ENCODE peak calls at places on chromosomes 4 and X, in eight cellular contexts. O, E, C, S, A, M, G and Q are unnamed samples.

GRCh38 chrX:39821011-39821708 is 276.6 kb downstream of the BCOR start:
- DNase-seq in O (no peak), E (peak), C (peak), S (no peak), A (no peak), M (no peak), G (peak), Q (no peak)

GRCh38 chr4:153529646-153530045 is 63.5 kb downstream of the TMEM131L start:
- DNase-seq in O (no peak), E (no peak), C (no peak), S (no peak), A (no peak), M (no peak), G (peak), Q (peak)

GRCh38 chrX:31293409-31293808 is 221.6 kb upstream of the FTHL17 start:
- DNase-seq in O (no peak), E (no peak), C (no peak), S (no peak), A (no peak), M (no peak), G (no peak), Q (no peak)

GRCh38 chr4:38013461-38014366 is 53.5 kb downstream of the PTTG2 start:
- DNase-seq in O (no peak), E (no peak), C (no peak), S (no peak), A (no peak), M (no peak), G (peak), Q (no peak)

GRCh38 chr4:6196324-6196723 is 4.0 kb downstream of the JAKMIP1 start:
- DNase-seq in O (no peak), E (no peak), C (no peak), S (no peak), A (no peak), M (no peak), G (no peak), Q (no peak)

GRCh38 chrX:16484338-16484737 is 165.6 kb upstream of the S100G start:
- DNase-seq in O (no peak), E (peak), C (no peak), S (no peak), A (no peak), M (peak), G (peak), Q (peak)

GRCh38 chr4:81353861-81354260 is 117.8 kb downstream of the RASGEF1B start:
- DNase-seq in O (no peak), E (no peak), C (no peak), S (no peak), A (no peak), M (no peak), G (peak), Q (no peak)

GRCh38 chrX:9681422-9681821 is 84.2 kb downstream of the GPR143 start:
- DNase-seq in O (no peak), E (peak), C (no peak), S (no peak), A (no peak), M (no peak), G (peak), Q (no peak)

GRCh38 chr4:152448806-152449205 is 87.1 kb downstream of the FBXW7 start:
- DNase-seq in O (no peak), E (no peak), C (no peak), S (no peak), A (no peak), M (no peak), G (no peak), Q (no peak)

GRCh38 chr4:55510685-55511084 is 36.0 kb downstream of the CLOCK start:
- DNase-seq in O (no peak), E (no peak), C (no peak), S (no peak), A (no peak), M (no peak), G (no peak), Q (no peak)

GRCh38 chr4:186765138-186765537 is 41.5 kb upstream of the FAT1 start:
- DNase-seq in O (peak), E (peak), C (peak), S (no peak), A (no peak), M (no peak), G (peak), Q (no peak)
- H3K27ac ChIP-seq in O (peak), E (peak), C (no peak), S (no peak), A (no peak), M (no peak), G (no peak), Q (no peak)

DNA sequence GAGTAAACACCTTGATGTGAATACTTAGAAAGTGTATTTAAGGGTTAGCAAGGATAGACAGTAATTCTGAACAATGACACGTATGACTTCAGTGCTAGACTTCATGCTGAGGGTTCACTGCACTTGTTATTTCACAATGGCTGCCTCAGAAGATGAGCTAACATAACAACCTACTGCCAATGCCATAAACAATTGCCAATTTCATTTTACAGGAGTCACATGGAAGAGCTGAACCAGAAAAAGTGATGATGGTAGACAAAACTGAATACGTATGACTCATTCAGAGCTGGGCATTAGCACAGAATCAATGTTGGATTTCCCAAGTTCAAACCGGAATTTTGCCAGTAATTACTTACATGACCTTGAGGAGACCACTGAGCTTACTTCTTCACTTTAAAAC is 868.7 kb upstream of the SLIT2 start:
- DNase-seq in O (no peak), E (no peak), C (no peak), S (no peak), A (no peak), M (no peak), G (peak), Q (no peak)
- H3K27ac ChIP-seq in O (no peak), E (no peak), C (no peak), S (no peak), A (no peak), M (no peak), G (no peak), Q (no peak)

GRCh38 chr4:26047795-26048194 is 133.8 kb downstream of the SMIM20 start:
- DNase-seq in O (no peak), E (no peak), C (no peak), S (no peak), A (no peak), M (no peak), G (no peak), Q (no peak)
- H3K27ac ChIP-seq in O (peak), E (no peak), C (peak), S (peak), A (no peak), M (peak), G (peak), Q (no peak)

DNA sequence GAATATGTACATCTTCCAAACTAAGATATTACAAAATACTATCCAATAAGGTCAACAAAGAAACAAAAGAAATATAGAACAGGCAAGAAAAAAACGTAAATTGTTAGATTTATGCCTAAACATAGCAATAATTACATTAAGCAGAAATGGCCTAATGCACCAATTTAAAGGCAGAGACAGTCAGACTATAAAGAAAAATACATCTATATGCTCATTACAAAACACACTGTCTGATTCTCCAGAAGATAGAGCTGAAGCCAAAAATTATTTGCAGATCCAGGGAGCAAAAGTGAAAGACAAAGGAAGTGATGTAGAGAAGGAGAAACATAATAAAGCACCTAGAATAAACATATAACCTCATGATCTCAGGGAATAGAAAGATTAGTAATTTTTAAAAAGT is 246.9 kb downstream of the PAPSS1 start:
- DNase-seq in O (no peak), E (no peak), C (no peak), S (no peak), A (no peak), M (no peak), G (no peak), Q (no peak)
- H3K27ac ChIP-seq in O (no peak), E (no peak), C (no peak), S (no peak), A (no peak), M (no peak), G (no peak), Q (no peak)

DNA sequence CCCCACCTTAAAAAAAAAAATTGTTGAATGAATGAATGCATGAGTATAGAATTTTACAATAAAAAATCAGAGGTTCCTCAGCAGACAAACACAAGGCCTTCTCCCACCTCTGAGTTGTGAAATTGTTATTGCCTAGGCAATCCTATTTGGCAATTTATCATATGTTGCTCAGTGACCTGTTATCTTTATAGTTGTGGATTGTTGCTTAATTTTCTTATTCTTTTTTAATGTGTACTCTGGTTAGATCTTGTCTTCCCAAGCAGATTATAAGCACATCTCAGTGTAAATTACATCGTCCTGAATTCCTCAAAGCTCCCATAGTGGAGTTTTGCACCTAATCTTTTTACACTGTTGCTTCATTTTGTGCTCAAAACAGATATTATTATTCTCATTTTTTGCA is 71.9 kb downstream of the RBM47 start:
- DNase-seq in O (no peak), E (no peak), C (no peak), S (no peak), A (no peak), M (no peak), G (no peak), Q (peak)
- H3K27ac ChIP-seq in O (no peak), E (no peak), C (no peak), S (no peak), A (no peak), M (no peak), G (no peak), Q (peak)

GRCh38 chrX:119273807-119274192 is 37.7 kb downstream of the PGRMC1 start:
- DNase-seq in O (no peak), E (no peak), C (no peak), S (no peak), A (no peak), M (no peak), G (no peak), Q (no peak)
- H3K27ac ChIP-seq in O (no peak), E (no peak), C (no peak), S (no peak), A (no peak), M (no peak), G (no peak), Q (no peak)

DNA sequence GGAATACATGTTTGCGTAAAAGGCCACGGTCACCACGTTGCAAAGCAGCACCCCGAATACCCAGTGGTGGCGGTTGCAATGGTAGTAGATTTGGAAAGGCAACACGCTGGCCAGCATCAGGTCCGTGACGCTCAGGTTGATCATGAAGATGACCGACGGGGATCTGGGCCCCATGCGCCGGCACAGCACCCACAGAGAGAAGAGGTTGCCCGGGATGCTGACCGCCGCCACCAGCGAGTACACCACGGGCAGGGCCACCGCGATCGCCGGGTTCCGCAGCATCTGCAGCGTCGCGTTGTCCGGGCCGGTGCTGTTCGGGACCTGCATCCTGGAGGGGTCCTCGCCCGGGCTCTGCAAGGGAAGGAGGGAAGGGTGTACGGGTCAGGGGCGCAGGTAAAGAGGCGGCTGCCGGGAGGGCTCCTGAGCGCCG is 13.5 kb upstream of the ASMTL start:
- DNase-seq in O (no peak), E (no peak), C (no peak), S (peak), A (no peak), M (no peak), G (no peak), Q (no peak)
- H3K27ac ChIP-seq in O (no peak), E (no peak), C (no peak), S (no peak), A (no peak), M (no peak), G (no peak), Q (no peak)

DNA sequence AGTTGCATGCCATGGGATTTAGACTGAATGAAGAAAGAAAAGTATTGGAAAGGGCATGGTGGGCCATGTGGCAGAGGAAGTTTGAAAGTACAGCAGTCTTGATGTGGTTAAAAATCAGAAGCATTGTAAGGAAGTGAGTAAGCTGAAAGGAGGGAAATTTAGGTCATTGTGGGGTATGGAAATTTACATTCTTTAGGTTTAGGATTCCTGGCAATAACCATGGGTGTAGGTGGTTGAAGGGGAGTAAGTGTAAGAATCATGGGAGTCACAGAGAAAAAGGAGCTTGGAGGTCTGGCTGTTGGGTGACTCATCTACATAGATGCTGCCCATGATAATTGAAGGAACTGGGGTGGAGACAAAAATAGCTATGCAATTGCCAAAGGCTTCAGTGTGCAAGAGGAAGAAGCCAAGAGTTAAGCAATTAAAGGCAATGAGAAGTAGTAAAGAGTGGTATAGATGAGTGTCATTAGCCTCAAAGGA is 243.8 kb upstream of the LDB2 start:
- DNase-seq in O (no peak), E (peak), C (no peak), S (no peak), A (no peak), M (peak), G (peak), Q (peak)
- H3K27ac ChIP-seq in O (no peak), E (no peak), C (no peak), S (no peak), A (no peak), M (peak), G (peak), Q (no peak)

DNA sequence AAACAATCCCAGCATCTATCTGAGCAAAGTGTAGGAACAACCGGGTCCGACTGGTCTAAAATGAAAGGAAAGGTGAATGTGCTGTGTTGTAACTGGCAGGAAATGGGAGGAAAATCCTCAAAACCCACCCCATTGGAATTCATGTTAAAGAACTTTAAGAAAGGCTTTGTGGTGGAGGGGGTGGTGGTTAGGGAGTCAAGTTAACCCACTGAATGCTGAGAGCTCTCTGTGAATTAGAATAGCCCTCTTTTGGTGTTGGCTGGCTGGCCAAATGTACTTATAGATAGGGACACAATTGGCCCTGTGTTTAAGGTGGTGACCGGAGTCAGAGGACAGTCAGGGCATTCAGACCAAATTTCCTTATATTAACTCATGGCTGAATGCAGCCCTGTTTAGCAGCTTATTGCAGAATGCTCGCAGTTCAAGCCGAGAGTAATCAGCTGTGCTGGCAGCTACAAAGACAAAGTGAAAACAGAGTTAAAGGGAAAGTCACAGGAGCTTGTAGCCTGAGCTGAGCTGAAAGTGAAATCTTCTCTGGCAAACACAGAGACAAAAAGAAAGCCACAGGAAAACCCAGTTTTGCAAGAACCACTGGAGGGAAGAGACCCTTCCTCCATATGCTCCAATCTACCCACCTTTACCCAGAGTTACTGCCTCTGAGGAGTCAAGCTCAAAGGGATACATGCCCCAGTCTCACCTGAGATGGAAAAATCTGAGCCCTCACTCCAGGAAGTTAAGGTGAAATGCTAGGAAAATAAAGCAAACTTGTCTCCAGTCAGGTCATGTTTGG is 38.5 kb upstream of the UGT2B7 start:
- DNase-seq in O (no peak), E (no peak), C (no peak), S (no peak), A (no peak), M (no peak), G (peak), Q (no peak)
- H3K27ac ChIP-seq in O (peak), E (no peak), C (no peak), S (no peak), A (no peak), M (peak), G (peak), Q (no peak)